ENCODE peak calls at places on chromosome 10, in seven cellular contexts. K is kidney tubule cell, G is epithelial cell of esophagus, A is globus pallidus, P is activated T-cell treated with anti-CD3 and anti-CD28 coated beads for 24 hours, J is A172, B is skeletal muscle cell. U is an unnamed sample.

GRCh38 chr10:44908071-44908709 is 2.9 kb upstream of the TMEM72 start:
- DNase-seq in K (peak; percentile 19), G (no peak), A (no peak), P (no peak), J (no peak), B (peak; percentile 34), U (no peak)

GRCh38 chr10:124697837-124698559 is 46.2 kb downstream of the FAM53B start:
- DNase-seq in K (peak; percentile 14), G (no peak), A (no peak), P (peak; percentile 41), J (peak; percentile 3), B (no peak), U (no peak)

GRCh38 chr10:71782917-71783490 is 9.7 kb upstream of the VSIR start:
- DNase-seq in K (no peak), G (no peak), A (no peak), P (no peak), J (no peak), B (no peak), U (no peak)

GRCh38 chr10:77582710-77583115 is 54.9 kb downstream of the KCNMA1 start:
- DNase-seq in K (peak; percentile 93), G (peak; percentile 93), A (no peak), P (no peak), J (peak; percentile 99), B (no peak), U (peak; percentile 43)

GRCh38 chr10:116490028-116490662 is 55.6 kb upstream of the PNLIP start:
- DNase-seq in K (peak; percentile 36), G (peak; percentile 49), A (peak; percentile 3), P (no peak), J (peak; percentile 36), B (no peak), U (peak; percentile 10)

GRCh38 chr10:10198388-10198787 is 819.3 kb upstream of the CELF2 start:
- DNase-seq in K (no peak), G (no peak), A (no peak), P (no peak), J (no peak), B (no peak), U (no peak)

GRCh38 chr10:52740913-52741675 is 31.5 kb downstream of the MBL2 start:
- DNase-seq in K (peak; percentile 42), G (peak; percentile 39), A (peak; percentile 24), P (peak; percentile 1), J (peak; percentile 40), B (no peak), U (peak; percentile 51)

GRCh38 chr10:51802030-51802429 is 102.6 kb upstream of the CSTF2T start:
- DNase-seq in K (no peak), G (no peak), A (no peak), P (no peak), J (no peak), B (no peak), U (no peak)

GRCh38 chr10:7563368-7563767 is 103.4 kb downstream of the ITIH5 start:
- DNase-seq in K (no peak), G (no peak), A (no peak), P (no peak), J (no peak), B (no peak), U (no peak)

GRCh38 chr10:4254101-4254994 is 469.3 kb upstream of the KLF6 start:
- DNase-seq in K (peak; percentile 19), G (peak; percentile 66), A (no peak), P (no peak), J (peak; percentile 45), B (peak; percentile 91), U (no peak)

GRCh38 chr10:115762029-115762428 is 511.0 kb downstream of the GFRA1 start:
- DNase-seq in K (no peak), G (no peak), A (no peak), P (no peak), J (no peak), B (peak; percentile 24), U (no peak)

GRCh38 chr10:7826971-7827370 is 8.7 kb downstream of the TAF3 start:
- DNase-seq in K (peak; percentile 63), G (peak; percentile 52), A (no peak), P (no peak), J (peak; percentile 69), B (peak; percentile 20), U (no peak)

GRCh38 chr10:93352638-93353383 is 129.3 kb downstream of the MYOF start:
- DNase-seq in K (peak; percentile 54), G (peak; percentile 33), A (peak; percentile 31), P (no peak), J (peak; percentile 46), B (no peak), U (peak; percentile 44)

GRCh38 chr10:106185991-106186390 is 978.5 kb downstream of the SORCS1 start:
- DNase-seq in K (no peak), G (no peak), A (no peak), P (no peak), J (no peak), B (peak; percentile 31), U (no peak)

GRCh38 chr10:6423004-6423403 is 157.1 kb downstream of the PRKCQ start:
- DNase-seq in K (peak; percentile 42), G (peak; percentile 93), A (no peak), P (peak; percentile 46), J (no peak), B (no peak), U (no peak)

GRCh38 chr10:91124016-91124415 is 96.4 kb upstream of the PCGF5 start:
- DNase-seq in K (no peak), G (peak; percentile 8), A (no peak), P (no peak), J (no peak), B (no peak), U (no peak)

GRCh38 chr10:3542185-3542611 is 242.8 kb downstream of the KLF6 start:
- DNase-seq in K (peak; percentile 73), G (peak; percentile 86), A (no peak), P (no peak), J (peak; percentile 80), B (peak; percentile 51), U (no peak)

GRCh38 chr10:97020452-97021400 is 165.0 kb downstream of the SLIT1 start:
- DNase-seq in K (no peak), G (no peak), A (no peak), P (no peak), J (no peak), B (no peak), U (no peak)

GRCh38 chr10:44463511-44464121 is 78.7 kb upstream of the CXCL12 start:
- DNase-seq in K (no peak), G (no peak), A (no peak), P (no peak), J (no peak), B (no peak), U (no peak)

GRCh38 chr10:84256510-84257342 is 11.9 kb downstream of the RGR start:
- DNase-seq in K (peak; percentile 25), G (peak; percentile 59), A (peak; percentile 63), P (peak; percentile 20), J (no peak), B (peak; percentile 3), U (no peak)

GRCh38 chr10:97647556-97647955 is 7.1 kb downstream of the PI4K2A start:
- DNase-seq in K (peak; percentile 38), G (peak; percentile 75), A (no peak), P (no peak), J (peak; percentile 25), B (no peak), U (peak; percentile 63)

GRCh38 chr10:70619271-70620019 is 16.9 kb upstream of the PRF1 start:
- DNase-seq in K (peak; percentile 45), G (peak; percentile 23), A (peak; percentile 17), P (no peak), J (peak; percentile 55), B (no peak), U (peak; percentile 46)

GRCh38 chr10:19847321-19847720 is 31.1 kb downstream of the PLXDC2 start:
- DNase-seq in K (peak; percentile 82), G (peak; percentile 81), A (no peak), P (no peak), J (peak; percentile 42), B (peak; percentile 27), U (no peak)

U was measured in COLO829.